ENCODE peak calls at places on chromosomes 5 and 9, in six cellular contexts. Z, X, J, E, S and N are unnamed samples.

GRCh38 chr5:176803943-176804498 is 6.3 kb upstream of the UNC5A start:
- DNase-seq in S (no peak), Z (no peak), E (peak), J (no peak), X (no peak), N (no peak)

GRCh38 chr5:113194125-113194524 is 217.5 kb downstream of the DCP2 start:
- DNase-seq in S (no peak), Z (no peak), E (no peak), J (no peak), X (no peak), N (no peak)

GRCh38 chr5:146744358-146744757 is 134.2 kb downstream of the PPP2R2B start:
- DNase-seq in X (no peak), J (no peak), Z (no peak), E (no peak), S (no peak), N (no peak)

GRCh38 chr9:36207016-36207415 is 16.3 kb downstream of the CLTA start:
- DNase-seq in E (peak), X (no peak), S (no peak), Z (no peak), J (no peak), N (peak)

GRCh38 chr5:1801954-1802295 is 718 bp downstream of the NDUFS6 start:
- DNase-seq in X (no peak), Z (no peak), E (no peak), S (no peak), J (no peak), N (no peak)

GRCh38 chr9:113289091-113289490 is 13.6 kb downstream of the PRPF4 start:
- DNase-seq in J (no peak), X (no peak), S (no peak), E (peak), Z (no peak), N (no peak)

GRCh38 chr5:116442095-116442534 is 132.5 kb downstream of the SEMA6A start:
- DNase-seq in Z (peak), J (no peak), S (no peak), E (no peak), X (peak), N (no peak)

GRCh38 chr5:53360811-53361210 is 119.6 kb upstream of the FST start:
- DNase-seq in Z (no peak), X (no peak), J (no peak), S (no peak), E (peak), N (no peak)

GRCh38 chr5:103744159-103744558 is 181.6 kb upstream of the NUDT12 start:
- DNase-seq in S (no peak), X (no peak), J (no peak), Z (no peak), E (peak), N (no peak)

GRCh38 chr5:43305948-43306563 is 7.2 kb downstream of the HMGCS1 start:
- DNase-seq in X (no peak), J (no peak), E (peak), Z (no peak), S (no peak), N (no peak)

GRCh38 chr5:139019880-139020279 is 144.7 kb upstream of the LRRTM2 start:
- DNase-seq in X (no peak), E (no peak), Z (no peak), J (no peak), S (peak), N (no peak)

GRCh38 chr9:124257865-124258764 is at the start of gene NEK6:
- DNase-seq in S (no peak), X (no peak), J (no peak), E (peak), Z (peak), N (peak)

GRCh38 chr9:214488-215448 is at the start of gene DOCK8:
- DNase-seq in Z (peak), E (peak), S (no peak), J (no peak), X (peak), N (peak)

GRCh38 chr5:140150201-140150600 is 24.5 kb downstream of the IGIP start:
- DNase-seq in E (no peak), J (no peak), Z (no peak), X (no peak), S (no peak), N (no peak)

GRCh38 chr9:70406446-70406862 is 8.0 kb downstream of the KLF9 start:
- DNase-seq in X (no peak), Z (no peak), J (no peak), S (no peak), E (no peak), N (peak)

GRCh38 chr9:136854113-136854841 is 2.1 kb downstream of the MAMDC4 start:
- DNase-seq in X (no peak), E (no peak), Z (no peak), J (no peak), S (no peak), N (peak)

GRCh38 chr9:70694758-70695157 is 280.3 kb upstream of the KLF9 start:
- DNase-seq in S (no peak), X (no peak), E (no peak), Z (no peak), J (no peak), N (no peak)

GRCh38 chr9:136107155-136107952 is 11.3 kb downstream of the TMEM250 start:
- DNase-seq in Z (peak), J (no peak), E (no peak), S (no peak), X (peak), N (no peak)

GRCh38 chr5:1330146-1330846 is 14.6 kb downstream of the CLPTM1L start:
- DNase-seq in Z (peak), E (no peak), J (no peak), X (peak), S (no peak), N (peak)

GRCh38 chr5:32312194-32312681 is 501 bp downstream of the MTMR12 start:
- DNase-seq in X (peak), E (peak), S (no peak), J (no peak), Z (peak), N (peak)

GRCh38 chr9:117825609-117826347 is 121.6 kb downstream of the TLR4 start:
- DNase-seq in E (no peak), S (no peak), Z (no peak), X (peak), J (no peak), N (no peak)

GRCh38 chr9:69421908-69422801 is 97.1 kb downstream of the ENTREP1 start:
- DNase-seq in J (peak), S (no peak), Z (peak), E (peak), X (peak), N (peak)

GRCh38 chr5:76942581-76942980 is 10.3 kb upstream of the CRHBP start:
- DNase-seq in J (no peak), Z (no peak), X (no peak), E (no peak), S (no peak), N (no peak)

GRCh38 chr5:179123109-179123426 is 62.9 kb downstream of the ZNF354C start:
- DNase-seq in X (no peak), Z (peak), E (no peak), S (no peak), J (no peak), N (no peak)

GRCh38 chr9:4207881-4208615 is 91.8 kb downstream of the GLIS3 start:
- DNase-seq in J (no peak), S (no peak), E (no peak), Z (no peak), X (no peak), N (no peak)

GRCh38 chr5:16549491-16550233 is 67.1 kb downstream of the RETREG1 start:
- DNase-seq in S (no peak), X (no peak), E (no peak), Z (no peak), J (no peak), N (no peak)
- TF ChIP-seq POLR2A in S (no peak), X (no peak), E (no peak), Z (no peak), J (no peak), N (no peak)

GRCh38 chr9:96688215-96688614 is 33.1 kb upstream of the PRXL2C start:
- DNase-seq in S (no peak), X (peak), J (no peak), E (no peak), Z (no peak), N (no peak)

GRCh38 chr9:96691326-96691725 is 36.2 kb upstream of the PRXL2C start:
- DNase-seq in E (no peak), J (no peak), Z (no peak), S (no peak), X (no peak), N (no peak)

GRCh38 chr9:96680812-96681499 is 25.8 kb upstream of the PRXL2C start:
- DNase-seq in X (no peak), Z (no peak), J (no peak), E (no peak), S (no peak), N (no peak)

GRCh38 chr9:96688745-96689464 is 33.8 kb upstream of the PRXL2C start:
- DNase-seq in Z (no peak), E (no peak), X (no peak), S (no peak), J (no peak), N (no peak)

GRCh38 chr9:96686638-96687335 is 31.7 kb upstream of the PRXL2C start:
- DNase-seq in Z (peak), E (peak), X (peak), S (no peak), J (peak), N (peak)
- TF ChIP-seq POLR2AphosphoS5 in Z (peak), E (peak), X (peak), S (peak), J (peak), N (peak)

GRCh38 chr9:73816905-73817304 is 665.2 kb downstream of the ANXA1 start:
- DNase-seq in J (no peak), X (no peak), Z (no peak), S (no peak), E (no peak), N (no peak)
- H3K4me3 ChIP-seq in J (no peak), X (no peak), Z (no peak), S (no peak), E (no peak), N (no peak)

GRCh38 chr5:107367480-107367879 is 303.3 kb downstream of the EFNA5 start:
- DNase-seq in Z (no peak), S (no peak), X (no peak), J (no peak), E (no peak), N (no peak)

GRCh38 chr5:107367919-107368318 is 302.8 kb downstream of the EFNA5 start:
- DNase-seq in J (no peak), S (no peak), X (no peak), Z (no peak), E (no peak), N (no peak)

GRCh38 chr5:107361945-107362344 is 308.8 kb downstream of the EFNA5 start:
- DNase-seq in J (no peak), E (no peak), S (no peak), X (peak), Z (no peak), N (peak)

GRCh38 chr5:107365355-107366109 is 305.2 kb downstream of the EFNA5 start:
- DNase-seq in S (no peak), Z (no peak), E (peak), J (no peak), X (no peak), N (no peak)

DNA sequence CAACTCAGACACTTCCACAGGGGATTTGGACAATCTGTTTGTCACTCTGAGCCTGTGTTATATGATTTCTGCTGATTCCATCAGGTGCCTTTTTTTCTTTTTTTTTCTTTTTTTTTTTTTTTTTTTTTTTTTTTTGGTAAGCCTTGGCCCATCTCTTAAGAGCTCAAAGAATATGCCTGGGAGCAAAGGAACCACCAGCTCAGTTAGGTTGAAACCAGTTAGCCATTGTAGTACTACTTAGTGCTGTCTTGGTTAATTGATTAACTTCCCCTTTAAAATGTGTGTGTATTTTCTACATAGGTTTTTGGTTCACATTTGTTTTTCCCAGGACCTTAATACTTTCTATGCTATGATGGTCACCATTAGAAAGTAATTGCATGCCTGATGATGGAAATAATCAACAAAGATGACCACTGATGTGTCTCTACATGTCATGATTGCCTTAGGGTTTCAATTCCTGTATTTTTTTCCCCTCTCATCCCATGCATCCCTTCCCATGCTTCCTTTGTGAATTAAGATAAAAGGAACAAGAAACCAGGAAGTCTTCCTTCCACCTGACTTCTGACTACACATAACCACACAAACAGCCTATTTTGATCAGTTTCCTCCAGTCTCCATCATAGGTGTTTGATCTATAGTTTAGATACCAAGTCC is 306.2 kb downstream of the EFNA5 start:
- DNase-seq in S (no peak), Z (no peak), X (no peak), J (no peak), E (no peak), N (no peak)
- TF ChIP-seq POLR2A in S (no peak), Z (no peak), X (no peak), J (no peak), E (no peak), N (no peak)

GRCh38 chr9:8858250-8859161 is 1058.9 kb upstream of the DMAC1 start:
- DNase-seq in E (no peak), J (no peak), S (no peak), X (no peak), Z (no peak), N (no peak)
- TF ChIP-seq POLR2AphosphoS5 in E (no peak), J (no peak), S (no peak), X (no peak), Z (no peak), N (no peak)

GRCh38 chr9:83538890-83539238 is 663 bp upstream of the FRMD3 start:
- DNase-seq in X (no peak), S (no peak), Z (no peak), J (no peak), E (no peak), N (no peak)

GRCh38 chr9:83538172-83538889 is at the start of gene FRMD3:
- DNase-seq in Z (peak), E (peak), X (peak), J (peak), S (no peak), N (peak)

GRCh38 chr9:83537331-83538171 is 650 bp downstream of the FRMD3 start:
- DNase-seq in Z (no peak), S (no peak), J (no peak), X (no peak), E (no peak), N (no peak)

GRCh38 chr9:83535736-83536135 is 2.5 kb downstream of the FRMD3 start:
- DNase-seq in S (no peak), E (no peak), X (no peak), J (no peak), Z (no peak), N (no peak)

GRCh38 chr9:83536332-83536731 is 1.9 kb downstream of the FRMD3 start:
- DNase-seq in Z (no peak), S (no peak), E (no peak), X (no peak), J (no peak), N (no peak)
- H3K4me3 ChIP-seq in Z (no peak), S (no peak), E (no peak), X (no peak), J (no peak), N (no peak)

DNA sequence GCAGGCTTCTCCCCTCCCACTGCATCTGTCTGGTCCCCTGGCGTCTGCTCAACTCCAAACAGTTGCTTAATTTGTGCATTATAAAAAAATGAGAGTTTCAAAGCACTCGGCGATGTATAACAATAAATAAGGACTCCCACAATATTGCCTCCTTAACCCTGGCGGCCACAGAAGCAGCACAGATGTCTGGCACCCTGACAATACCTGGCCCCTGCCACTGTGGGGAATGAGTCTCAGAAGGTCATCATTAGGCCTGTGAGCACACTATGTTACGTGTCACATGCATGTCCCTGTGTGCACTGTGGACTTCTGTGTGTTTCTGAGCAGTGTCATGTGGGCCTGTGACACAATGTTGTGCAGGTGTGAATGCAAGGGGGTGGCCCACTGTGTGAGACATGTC is 236.5 kb downstream of the PBX3 start:
- DNase-seq in Z (no peak), S (no peak), J (no peak), E (no peak), X (no peak), N (peak)
- TF ChIP-seq POLR2A in Z (no peak), S (no peak), J (no peak), E (no peak), X (no peak), N (no peak)

GRCh38 chr9:133119461-133120342 is 1.3 kb downstream of the RALGDS start:
- DNase-seq in J (no peak), Z (no peak), E (no peak), S (no peak), X (no peak), N (peak)
- TF ChIP-seq POLR2AphosphoS5 in J (no peak), Z (no peak), E (no peak), S (peak), X (no peak), N (no peak)

GRCh38 chr9:27870404-27870803 is 297.1 kb upstream of the C9orf72 start:
- DNase-seq in S (no peak), E (no peak), X (peak), Z (no peak), J (no peak), N (no peak)
- H3K4me3 ChIP-seq in S (no peak), E (no peak), X (no peak), Z (no peak), J (no peak), N (no peak)